ENCODE peak calls at places on chromosomes 6 and 20, in five cellular contexts. P, D, B, J and Q are unnamed samples.
A peak's percentile ranks its signal among the peaks of the same experiment; 100 is the strongest.

GRCh38 chr6:36032245-36032644 is 4.6 kb downstream of the MAPK14 start:
- DNase-seq in P (no peak), D (no peak), B (no peak), J (no peak), Q (no peak)

GRCh38 chr6:148612043-148612442 is 134.8 kb upstream of the UST start:
- DNase-seq in P (no peak), D (no peak), B (no peak), J (no peak), Q (peak; percentile 12)

GRCh38 chr6:31882344-31882743 is 3.5 kb upstream of the SLC44A4 start:
- DNase-seq in P (no peak), D (peak; percentile 40), B (peak; percentile 31), J (no peak), Q (peak; percentile 46)

GRCh38 chr20:38303908-38304379 is at the start of gene BPI:
- DNase-seq in P (no peak), D (peak; percentile 75), B (no peak), J (peak; percentile 74), Q (no peak)

GRCh38 chr6:17218023-17218748 is 63.0 kb upstream of the RBM24 start:
- DNase-seq in P (no peak), D (no peak), B (no peak), J (no peak), Q (no peak)

GRCh38 chr6:170051229-170052172 is 239.4 kb downstream of the DLL1 start:
- DNase-seq in P (no peak), D (no peak), B (no peak), J (peak; percentile 31), Q (no peak)

GRCh38 chr20:62967149-62967501 is 14.6 kb downstream of the SLC17A9 start:
- DNase-seq in P (no peak), D (no peak), B (no peak), J (no peak), Q (no peak)

GRCh38 chr6:46687619-46688097 is at the start of gene TDRD6:
- DNase-seq in P (no peak), D (no peak), B (no peak), J (no peak), Q (no peak)

GRCh38 chr20:50395258-50395729 is 114.9 kb upstream of the PTPN1 start:
- DNase-seq in P (peak; percentile 60), D (no peak), B (no peak), J (no peak), Q (peak; percentile 69)

GRCh38 chr6:131807644-131808459 is at the start of gene ENPP1:
- DNase-seq in P (peak; percentile 77), D (peak; percentile 90), B (peak; percentile 15), J (peak; percentile 46), Q (peak; percentile 87)

GRCh38 chr6:83008631-83009030 is 57.0 kb downstream of the UBE3D start:
- DNase-seq in P (no peak), D (no peak), B (no peak), J (no peak), Q (no peak)

GRCh38 chr6:40037271-40037670 is 103.0 kb upstream of the MOCS1 start:
- DNase-seq in P (no peak), D (no peak), B (no peak), J (no peak), Q (no peak)

GRCh38 chr20:8393356-8393755 is 261.3 kb downstream of the PLCB1 start:
- DNase-seq in P (no peak), D (no peak), B (no peak), J (no peak), Q (no peak)

GRCh38 chr20:438581-439469 is 23.5 kb downstream of the TBC1D20 start:
- DNase-seq in P (no peak), D (no peak), B (no peak), J (no peak), Q (no peak)

GRCh38 chr20:37541326-37541725 is 13.7 kb upstream of the BLCAP start:
- DNase-seq in P (no peak), D (peak; percentile 12), B (no peak), J (no peak), Q (no peak)

GRCh38 chr6:22737331-22737730 is 168.0 kb downstream of the HDGFL1 start:
- DNase-seq in P (peak; percentile 13), D (no peak), B (peak; percentile 63), J (peak; percentile 32), Q (peak; percentile 29)